ENCODE peak calls at places on chromosomes 4 and X, in six cellular contexts. One of them, this sample, is unnamed.

GRCh38 chr4:185805262-185805802 is 6.7 kb downstream of the SORBS2 start:
- DNase-seq in left ventricle myocardium inferior: no peak
- DNase-seq in PC-9: no peak
- DNase-seq in cardiac muscle cell: no peak
- DNase-seq in fibroblast of lung: no peak
- DNase-seq in WERI-Rb-1: no peak
- DNase-seq in this sample: no peak

GRCh38 chrX:10199212-10199611 is 42.4 kb downstream of the CLCN4 start:
- DNase-seq in left ventricle myocardium inferior: peak; percentile 29
- DNase-seq in PC-9: no peak
- DNase-seq in cardiac muscle cell: no peak
- DNase-seq in fibroblast of lung: peak; percentile 60
- DNase-seq in WERI-Rb-1: no peak
- DNase-seq in this sample: peak; percentile 18

GRCh38 chrX:153778151-153778551 is 2.7 kb upstream of the SRPK3 start:
- DNase-seq in left ventricle myocardium inferior: no peak
- DNase-seq in PC-9: no peak
- DNase-seq in cardiac muscle cell: no peak
- DNase-seq in fibroblast of lung: no peak
- DNase-seq in WERI-Rb-1: no peak
- DNase-seq in this sample: no peak

GRCh38 chr4:188822698-188823097 is 683.5 kb downstream of the TRIML1 start:
- DNase-seq in left ventricle myocardium inferior: no peak
- DNase-seq in PC-9: no peak
- DNase-seq in cardiac muscle cell: no peak
- DNase-seq in fibroblast of lung: no peak
- DNase-seq in WERI-Rb-1: no peak
- DNase-seq in this sample: no peak

GRCh38 chrX:123854329-123854728 is 5.5 kb upstream of the XIAP start:
- DNase-seq in left ventricle myocardium inferior: no peak
- DNase-seq in PC-9: no peak
- DNase-seq in cardiac muscle cell: no peak
- DNase-seq in fibroblast of lung: no peak
- DNase-seq in WERI-Rb-1: no peak
- DNase-seq in this sample: no peak

GRCh38 chr4:111775908-111776307 is 369.3 kb upstream of the FAM241A start:
- DNase-seq in left ventricle myocardium inferior: no peak
- DNase-seq in PC-9: no peak
- DNase-seq in cardiac muscle cell: no peak
- DNase-seq in fibroblast of lung: no peak
- DNase-seq in WERI-Rb-1: no peak
- DNase-seq in this sample: no peak

GRCh38 chr4:7985891-7986441 is 46.3 kb upstream of the AFAP1 start:
- DNase-seq in left ventricle myocardium inferior: no peak
- DNase-seq in PC-9: no peak
- DNase-seq in cardiac muscle cell: peak; percentile 74
- DNase-seq in fibroblast of lung: peak; percentile 36
- DNase-seq in WERI-Rb-1: no peak
- DNase-seq in this sample: no peak

GRCh38 chr4:152265149-152265621 is 270.7 kb downstream of the FBXW7 start:
- DNase-seq in left ventricle myocardium inferior: no peak
- DNase-seq in PC-9: no peak
- DNase-seq in cardiac muscle cell: no peak
- DNase-seq in fibroblast of lung: peak; percentile 57
- DNase-seq in WERI-Rb-1: no peak
- DNase-seq in this sample: peak; percentile 99

GRCh38 chr4:98193459-98194105 is 50.3 kb upstream of the STPG2 start:
- DNase-seq in left ventricle myocardium inferior: no peak
- DNase-seq in PC-9: no peak
- DNase-seq in cardiac muscle cell: no peak
- DNase-seq in fibroblast of lung: no peak
- DNase-seq in WERI-Rb-1: no peak
- DNase-seq in this sample: peak; percentile 56

GRCh38 chr4:55080174-55080865 is 45.1 kb downstream of the KDR start:
- DNase-seq in left ventricle myocardium inferior: no peak
- DNase-seq in PC-9: no peak
- DNase-seq in cardiac muscle cell: peak; percentile 22
- DNase-seq in fibroblast of lung: peak; percentile 2
- DNase-seq in WERI-Rb-1: no peak
- DNase-seq in this sample: no peak

GRCh38 chr4:10084651-10085320 is 31.8 kb downstream of the WDR1 start:
- DNase-seq in left ventricle myocardium inferior: peak; percentile 17
- DNase-seq in PC-9: no peak
- DNase-seq in cardiac muscle cell: no peak
- DNase-seq in fibroblast of lung: no peak
- DNase-seq in WERI-Rb-1: no peak
- DNase-seq in this sample: no peak

GRCh38 chr4:77662396-77662795 is 56.8 kb downstream of the CXCL13 start:
- DNase-seq in left ventricle myocardium inferior: no peak
- DNase-seq in PC-9: no peak
- DNase-seq in cardiac muscle cell: no peak
- DNase-seq in fibroblast of lung: no peak
- DNase-seq in WERI-Rb-1: no peak
- DNase-seq in this sample: no peak

GRCh38 chr4:99835942-99836341 is 19.3 kb downstream of the DAPP1 start:
- DNase-seq in left ventricle myocardium inferior: no peak
- DNase-seq in PC-9: no peak
- DNase-seq in cardiac muscle cell: no peak
- DNase-seq in fibroblast of lung: no peak
- DNase-seq in WERI-Rb-1: no peak
- DNase-seq in this sample: no peak

GRCh38 chrX:68508799-68509198 is 9.9 kb downstream of the YIPF6 start:
- DNase-seq in left ventricle myocardium inferior: no peak
- DNase-seq in PC-9: no peak
- DNase-seq in cardiac muscle cell: no peak
- DNase-seq in fibroblast of lung: no peak
- DNase-seq in WERI-Rb-1: no peak
- DNase-seq in this sample: peak; percentile 27

GRCh38 chr4:9924750-9925149 is 96.5 kb downstream of the SLC2A9 start:
- DNase-seq in left ventricle myocardium inferior: no peak
- DNase-seq in PC-9: peak; percentile 3
- DNase-seq in cardiac muscle cell: no peak
- DNase-seq in fibroblast of lung: no peak
- DNase-seq in WERI-Rb-1: peak; percentile 77
- DNase-seq in this sample: peak; percentile 95

GRCh38 chrX:143336261-143336660 is 181.0 kb downstream of the SPANXN3 start:
- DNase-seq in left ventricle myocardium inferior: no peak
- DNase-seq in PC-9: no peak
- DNase-seq in cardiac muscle cell: no peak
- DNase-seq in fibroblast of lung: no peak
- DNase-seq in WERI-Rb-1: no peak
- DNase-seq in this sample: no peak

GRCh38 chrX:118221733-118222132 is 105.1 kb upstream of the KLHL13 start:
- DNase-seq in left ventricle myocardium inferior: no peak
- DNase-seq in PC-9: no peak
- DNase-seq in cardiac muscle cell: no peak
- DNase-seq in fibroblast of lung: no peak
- DNase-seq in WERI-Rb-1: no peak
- DNase-seq in this sample: no peak

DNA sequence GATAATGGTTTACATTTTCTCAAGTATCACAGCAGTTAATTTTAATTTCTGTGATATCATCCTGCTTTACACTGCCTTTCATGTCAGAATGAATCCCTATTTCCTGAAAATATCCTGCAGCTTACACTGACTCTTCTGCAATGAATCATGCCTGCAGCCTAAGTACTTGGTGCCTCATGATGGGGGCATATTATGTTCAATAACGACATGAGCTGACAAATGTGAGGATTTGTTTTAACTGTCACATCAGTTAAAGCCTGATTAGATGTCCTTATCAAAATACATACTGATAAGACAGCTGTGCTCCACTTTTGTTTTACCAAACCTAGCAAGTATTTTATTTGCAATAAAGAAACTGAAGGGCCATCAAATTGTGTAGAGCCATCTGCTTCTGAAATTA is 359.9 kb upstream of the AGA start:
- DNase-seq in left ventricle myocardium inferior: no peak
- DNase-seq in PC-9: no peak
- DNase-seq in cardiac muscle cell: no peak
- DNase-seq in fibroblast of lung: no peak
- DNase-seq in WERI-Rb-1: no peak
- DNase-seq in this sample: no peak
- H3K36me3 ChIP-seq in left ventricle myocardium inferior: no peaks in the 10 kb centered on the region
- H3K36me3 ChIP-seq in PC-9: no peaks in the 10 kb centered on the region
- H3K36me3 ChIP-seq in cardiac muscle cell: no peaks in the 10 kb centered on the region
- H3K36me3 ChIP-seq in fibroblast of lung: no peaks in the 10 kb centered on the region
- H3K36me3 ChIP-seq in WERI-Rb-1: no peaks in the 10 kb centered on the region
- H3K36me3 ChIP-seq in this sample: no peaks in the 10 kb centered on the region

GRCh38 chr4:16248605-16249004 is 22.3 kb upstream of the TAPT1 start:
- DNase-seq in left ventricle myocardium inferior: no peak
- DNase-seq in PC-9: no peak
- DNase-seq in cardiac muscle cell: no peak
- DNase-seq in fibroblast of lung: no peak
- DNase-seq in WERI-Rb-1: no peak
- DNase-seq in this sample: no peak
- H3K4me3 ChIP-seq in left ventricle myocardium inferior: no peak overlapping the region
- H3K4me3 ChIP-seq in PC-9: no peak overlapping the region
- H3K4me3 ChIP-seq in cardiac muscle cell: no peak overlapping the region
- H3K4me3 ChIP-seq in fibroblast of lung: no peak overlapping the region
- H3K4me3 ChIP-seq in WERI-Rb-1: no peak overlapping the region
- H3K4me3 ChIP-seq in this sample: no peak overlapping the region

GRCh38 chr4:30929649-30930048 is 209.5 kb downstream of the PCDH7 start:
- DNase-seq in left ventricle myocardium inferior: no peak
- DNase-seq in PC-9: no peak
- DNase-seq in cardiac muscle cell: no peak
- DNase-seq in fibroblast of lung: no peak
- DNase-seq in WERI-Rb-1: no peak
- DNase-seq in this sample: no peak

GRCh38 chr4:30920043-30920442 is 199.9 kb downstream of the PCDH7 start:
- DNase-seq in left ventricle myocardium inferior: no peak
- DNase-seq in PC-9: no peak
- DNase-seq in cardiac muscle cell: no peak
- DNase-seq in fibroblast of lung: no peak
- DNase-seq in WERI-Rb-1: no peak
- DNase-seq in this sample: no peak

GRCh38 chr4:30919458-30919857 is 199.3 kb downstream of the PCDH7 start:
- DNase-seq in left ventricle myocardium inferior: no peak
- DNase-seq in PC-9: no peak
- DNase-seq in cardiac muscle cell: no peak
- DNase-seq in fibroblast of lung: no peak
- DNase-seq in WERI-Rb-1: no peak
- DNase-seq in this sample: no peak

DNA sequence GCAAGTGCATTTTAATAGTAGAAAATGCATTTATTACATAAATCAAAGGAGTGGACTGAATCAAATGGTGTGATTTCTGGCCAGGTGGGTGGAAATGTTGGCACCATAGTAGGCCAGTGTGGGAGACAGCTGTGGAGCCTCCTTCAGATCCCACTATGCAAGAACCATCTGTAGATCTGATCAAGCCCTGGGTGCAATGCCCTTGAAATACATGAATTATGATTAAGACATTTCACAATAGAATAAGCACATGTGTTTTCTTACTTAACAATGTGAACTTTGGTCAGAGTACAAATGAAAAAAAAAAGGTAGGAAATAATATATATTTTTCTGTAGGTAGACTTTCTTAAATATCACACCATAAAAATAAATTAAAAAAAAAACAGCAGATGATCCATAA is 204.4 kb downstream of the PCDH7 start:
- DNase-seq in left ventricle myocardium inferior: no peak
- DNase-seq in PC-9: no peak
- DNase-seq in cardiac muscle cell: no peak
- DNase-seq in fibroblast of lung: peak; percentile 35
- DNase-seq in WERI-Rb-1: no peak
- DNase-seq in this sample: no peak
- TF ChIP-seq CTCF in left ventricle myocardium inferior: no peak
- TF ChIP-seq CTCF in PC-9: no peak
- TF ChIP-seq CTCF in cardiac muscle cell: no peak
- TF ChIP-seq CTCF in fibroblast of lung: no peak
- TF ChIP-seq CTCF in WERI-Rb-1: no peak
- TF ChIP-seq CTCF in this sample: no peak

GRCh38 chrX:51802917-51803688 is 59.9 kb downstream of the GSPT2 start:
- DNase-seq in left ventricle myocardium inferior: peak; percentile 22
- DNase-seq in PC-9: peak; percentile 5
- DNase-seq in cardiac muscle cell: peak; percentile 66
- DNase-seq in fibroblast of lung: peak; percentile 71
- DNase-seq in WERI-Rb-1: peak; percentile 13
- DNase-seq in this sample: peak; percentile 50

GRCh38 chrX:51798701-51799100 is 55.5 kb downstream of the GSPT2 start:
- DNase-seq in left ventricle myocardium inferior: no peak
- DNase-seq in PC-9: no peak
- DNase-seq in cardiac muscle cell: no peak
- DNase-seq in fibroblast of lung: no peak
- DNase-seq in WERI-Rb-1: no peak
- DNase-seq in this sample: no peak

GRCh38 chrX:51804741-51805140 is 61.5 kb downstream of the GSPT2 start:
- DNase-seq in left ventricle myocardium inferior: no peak
- DNase-seq in PC-9: no peak
- DNase-seq in cardiac muscle cell: no peak
- DNase-seq in fibroblast of lung: no peak
- DNase-seq in WERI-Rb-1: no peak
- DNase-seq in this sample: no peak

GRCh38 chrX:51803833-51804232 is 60.6 kb downstream of the GSPT2 start:
- DNase-seq in left ventricle myocardium inferior: no peak
- DNase-seq in PC-9: no peak
- DNase-seq in cardiac muscle cell: no peak
- DNase-seq in fibroblast of lung: peak; percentile 31
- DNase-seq in WERI-Rb-1: no peak
- DNase-seq in this sample: no peak
- H3K36me3 ChIP-seq in left ventricle myocardium inferior: no peaks in the 10 kb centered on the region
- H3K36me3 ChIP-seq in PC-9: no peaks in the 10 kb centered on the region
- H3K36me3 ChIP-seq in cardiac muscle cell: no peaks in the 10 kb centered on the region
- H3K36me3 ChIP-seq in fibroblast of lung: no peaks in the 10 kb centered on the region
- H3K36me3 ChIP-seq in WERI-Rb-1: no peaks in the 10 kb centered on the region
- H3K36me3 ChIP-seq in this sample: no peaks in the 10 kb centered on the region

GRCh38 chr4:123449780-123450179 is 53.2 kb downstream of the SPRY1 start:
- DNase-seq in left ventricle myocardium inferior: no peak
- DNase-seq in PC-9: no peak
- DNase-seq in cardiac muscle cell: no peak
- DNase-seq in fibroblast of lung: peak; percentile 26
- DNase-seq in WERI-Rb-1: no peak
- DNase-seq in this sample: peak; percentile 39
- H3K4me3 ChIP-seq in left ventricle myocardium inferior: no peak overlapping the region
- H3K4me3 ChIP-seq in PC-9: no peak overlapping the region
- H3K4me3 ChIP-seq in cardiac muscle cell: no peak overlapping the region
- H3K4me3 ChIP-seq in fibroblast of lung: no peak overlapping the region
- H3K4me3 ChIP-seq in WERI-Rb-1: no peak overlapping the region
- H3K4me3 ChIP-seq in this sample: no peak overlapping the region

GRCh38 chrX:93874554-93874953 is 200.5 kb downstream of the FAM133A start:
- DNase-seq in left ventricle myocardium inferior: no peak
- DNase-seq in PC-9: peak; percentile 3
- DNase-seq in cardiac muscle cell: peak; percentile 67
- DNase-seq in fibroblast of lung: no peak
- DNase-seq in WERI-Rb-1: peak; percentile 11
- DNase-seq in this sample: peak; percentile 1
- TF ChIP-seq CTCF in left ventricle myocardium inferior: peak; percentile 22
- TF ChIP-seq CTCF in PC-9: peak; percentile 69
- TF ChIP-seq CTCF in cardiac muscle cell: peak; percentile 8
- TF ChIP-seq CTCF in fibroblast of lung: no peak
- TF ChIP-seq CTCF in WERI-Rb-1: peak; percentile 43
- TF ChIP-seq CTCF in this sample: peak; percentile 32

DNA sequence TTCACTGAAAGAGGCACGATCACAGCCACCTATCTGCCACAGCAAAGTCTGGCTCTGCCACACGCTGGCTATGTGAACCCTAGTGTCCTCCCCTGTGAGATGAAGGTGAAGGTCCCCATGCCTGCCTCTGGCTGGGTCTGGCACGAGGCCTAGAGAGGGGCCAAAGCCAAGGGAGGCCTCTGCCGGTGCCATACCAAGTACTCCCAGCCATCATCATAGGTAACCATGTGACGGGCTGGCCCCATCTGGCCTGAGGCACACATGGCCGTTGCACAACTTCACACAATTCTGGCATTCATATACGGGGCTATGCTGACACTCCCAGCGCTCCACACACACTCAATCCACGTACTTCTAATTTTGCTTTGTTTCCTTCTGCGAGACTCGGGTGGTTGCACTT is 15.3 kb downstream of the NOP14 start:
- DNase-seq in left ventricle myocardium inferior: peak; percentile 64
- DNase-seq in PC-9: no peak
- DNase-seq in cardiac muscle cell: no peak
- DNase-seq in fibroblast of lung: no peak
- DNase-seq in WERI-Rb-1: no peak
- DNase-seq in this sample: no peak
- H3K36me3 ChIP-seq in left ventricle myocardium inferior: peaks cover 97% of the 10 kb centered on the region
- H3K36me3 ChIP-seq in PC-9: no peaks in the 10 kb centered on the region
- H3K36me3 ChIP-seq in cardiac muscle cell: peaks cover 78% of the 10 kb centered on the region
- H3K36me3 ChIP-seq in fibroblast of lung: peaks cover 37% of the 10 kb centered on the region
- H3K36me3 ChIP-seq in WERI-Rb-1: peaks cover 96% of the 10 kb centered on the region
- H3K36me3 ChIP-seq in this sample: peaks cover 53% of the 10 kb centered on the region